ENCODE peak calls at places on chromosomes 4 and X, in four cellular contexts. One of them, this sample, is unnamed.

GRCh38 chr4:2728806-2729532 is 27.2 kb downstream of the TNIP2 start:
- DNase-seq in Caco-2: no peak
- DNase-seq in osteocyte: no peak
- DNase-seq in HFF-Myc: no peak
- DNase-seq in this sample: no peak

GRCh38 chr4:8648816-8649630 is 56.5 kb downstream of the CPZ start:
- DNase-seq in HFF-Myc: no peak
- DNase-seq in Caco-2: no peak
- DNase-seq in osteocyte: peak; percentile 64
- DNase-seq in this sample: no peak

GRCh38 chrX:57211906-57212305 is 74.6 kb upstream of the FAAH2 start:
- DNase-seq in HFF-Myc: no peak
- DNase-seq in osteocyte: no peak
- DNase-seq in Caco-2: no peak
- DNase-seq in this sample: peak; percentile 6

GRCh38 chr4:154590329-154591006 is at the start of gene FGA:
- DNase-seq in Caco-2: peak; percentile 84
- DNase-seq in HFF-Myc: no peak
- DNase-seq in osteocyte: no peak
- DNase-seq in this sample: no peak

GRCh38 chr4:947491-947971 is 15.3 kb downstream of the TMEM175 start:
- DNase-seq in osteocyte: no peak
- DNase-seq in HFF-Myc: no peak
- DNase-seq in Caco-2: no peak
- DNase-seq in this sample: no peak

GRCh38 chr4:11704136-11704535 is 275.4 kb upstream of the HS3ST1 start:
- DNase-seq in HFF-Myc: no peak
- DNase-seq in Caco-2: no peak
- DNase-seq in osteocyte: no peak
- DNase-seq in this sample: peak; percentile 95

GRCh38 chrX:120015145-120016067 is 62.1 kb downstream of the RHOXF2B start:
- DNase-seq in HFF-Myc: no peak
- DNase-seq in osteocyte: no peak
- DNase-seq in Caco-2: peak; percentile 59
- DNase-seq in this sample: peak; percentile 13

GRCh38 chr4:56186808-56187523 is 200.3 kb downstream of the AASDH start:
- DNase-seq in HFF-Myc: no peak
- DNase-seq in Caco-2: no peak
- DNase-seq in osteocyte: no peak
- DNase-seq in this sample: no peak

GRCh38 chrX:129780441-129781105 is 824 bp downstream of the SASH3 start:
- DNase-seq in HFF-Myc: no peak
- DNase-seq in Caco-2: no peak
- DNase-seq in osteocyte: no peak
- DNase-seq in this sample: no peak

GRCh38 chrX:39639871-39640270 is 457.9 kb downstream of the BCOR start:
- DNase-seq in Caco-2: no peak
- DNase-seq in HFF-Myc: no peak
- DNase-seq in osteocyte: no peak
- DNase-seq in this sample: no peak